ENCODE peak calls at places on chromosome 20, in six cellular contexts. One of them, this sample, is unnamed.

GRCh38 chr20:58847483-58847882 is 3.2 kb downstream of the GNAS-AS1 start:
- DNase-seq in T-cell: no peak
- DNase-seq in IMR-90: no peak
- DNase-seq in NCI-H460: no peak
- DNase-seq in NCI-H446 treated with DMSO at 0.1 percent for 48 hours: no peak
- DNase-seq in NCI-H774: no peak
- DNase-seq in this sample: no peak

GRCh38 chr20:63100401-63100925 is 93.7 kb upstream of the BHLHE23 start:
- DNase-seq in T-cell: no peak
- DNase-seq in IMR-90: no peak
- DNase-seq in NCI-H460: no peak
- DNase-seq in NCI-H446 treated with DMSO at 0.1 percent for 48 hours: no peak
- DNase-seq in NCI-H774: no peak
- DNase-seq in this sample: no peak

GRCh38 chr20:6845141-6845540 is 77.7 kb downstream of the BMP2 start:
- DNase-seq in T-cell: no peak
- DNase-seq in IMR-90: no peak
- DNase-seq in NCI-H460: no peak
- DNase-seq in NCI-H446 treated with DMSO at 0.1 percent for 48 hours: no peak
- DNase-seq in NCI-H774: no peak
- DNase-seq in this sample: no peak

GRCh38 chr20:34045930-34046329 is 52.2 kb downstream of the RALY start:
- DNase-seq in T-cell: no peak
- DNase-seq in IMR-90: no peak
- DNase-seq in NCI-H460: no peak
- DNase-seq in NCI-H446 treated with DMSO at 0.1 percent for 48 hours: no peak
- DNase-seq in NCI-H774: no peak
- DNase-seq in this sample: no peak

GRCh38 chr20:43584448-43585138 is 6.1 kb upstream of the IFT52 start:
- DNase-seq in T-cell: no peak
- DNase-seq in IMR-90: peak
- DNase-seq in NCI-H460: no peak
- DNase-seq in NCI-H446 treated with DMSO at 0.1 percent for 48 hours: no peak
- DNase-seq in NCI-H774: no peak
- DNase-seq in this sample: no peak

GRCh38 chr20:9613871-9614270 is 99.5 kb downstream of the LAMP5 start:
- DNase-seq in T-cell: no peak
- DNase-seq in IMR-90: peak
- DNase-seq in NCI-H460: no peak
- DNase-seq in NCI-H446 treated with DMSO at 0.1 percent for 48 hours: no peak
- DNase-seq in NCI-H774: no peak
- DNase-seq in this sample: no peak

GRCh38 chr20:36585410-36586125 is 12.2 kb downstream of the TGIF2 start:
- DNase-seq in T-cell: no peak
- DNase-seq in IMR-90: peak
- DNase-seq in NCI-H460: peak
- DNase-seq in NCI-H446 treated with DMSO at 0.1 percent for 48 hours: no peak
- DNase-seq in NCI-H774: no peak
- DNase-seq in this sample: no peak

GRCh38 chr20:87372-87771 is at the start of gene DEFB125:
- DNase-seq in T-cell: no peak
- DNase-seq in IMR-90: no peak
- DNase-seq in NCI-H460: no peak
- DNase-seq in NCI-H446 treated with DMSO at 0.1 percent for 48 hours: no peak
- DNase-seq in NCI-H774: no peak
- DNase-seq in this sample: no peak

GRCh38 chr20:32484221-32485125 is 100.7 kb downstream of the NOL4L start:
- DNase-seq in T-cell: peak
- DNase-seq in IMR-90: no peak
- DNase-seq in NCI-H460: no peak
- DNase-seq in NCI-H446 treated with DMSO at 0.1 percent for 48 hours: no peak
- DNase-seq in NCI-H774: peak
- DNase-seq in this sample: peak

GRCh38 chr20:33653900-33654596 is 8.1 kb upstream of the C20orf144 start:
- DNase-seq in T-cell: no peak
- DNase-seq in IMR-90: no peak
- DNase-seq in NCI-H460: no peak
- DNase-seq in NCI-H446 treated with DMSO at 0.1 percent for 48 hours: no peak
- DNase-seq in NCI-H774: peak
- DNase-seq in this sample: no peak

GRCh38 chr20:61163027-61163426 is 89.0 kb upstream of the CDH4 start:
- DNase-seq in T-cell: no peak
- DNase-seq in IMR-90: no peak
- DNase-seq in NCI-H460: no peak
- DNase-seq in NCI-H446 treated with DMSO at 0.1 percent for 48 hours: no peak
- DNase-seq in NCI-H774: no peak
- DNase-seq in this sample: no peak

GRCh38 chr20:60352580-60352979 is 394.4 kb downstream of the CDH26 start:
- DNase-seq in T-cell: no peak
- DNase-seq in IMR-90: no peak
- DNase-seq in NCI-H460: no peak
- DNase-seq in NCI-H446 treated with DMSO at 0.1 percent for 48 hours: peak
- DNase-seq in NCI-H774: no peak
- DNase-seq in this sample: peak

GRCh38 chr20:43909720-43910119 is 4.9 kb upstream of the TOX2 start:
- DNase-seq in T-cell: no peak
- DNase-seq in IMR-90: no peak
- DNase-seq in NCI-H460: no peak
- DNase-seq in NCI-H446 treated with DMSO at 0.1 percent for 48 hours: no peak
- DNase-seq in NCI-H774: no peak
- DNase-seq in this sample: no peak

GRCh38 chr20:1328680-1329330 is at the start of gene SDCBP2:
- DNase-seq in T-cell: no peak
- DNase-seq in IMR-90: no peak
- DNase-seq in NCI-H460: no peak
- DNase-seq in NCI-H446 treated with DMSO at 0.1 percent for 48 hours: no peak
- DNase-seq in NCI-H774: no peak
- DNase-seq in this sample: no peak

GRCh38 chr20:57413990-57414389 is 22.8 kb downstream of the RBM38 start:
- DNase-seq in T-cell: no peak
- DNase-seq in IMR-90: no peak
- DNase-seq in NCI-H460: no peak
- DNase-seq in NCI-H446 treated with DMSO at 0.1 percent for 48 hours: no peak
- DNase-seq in NCI-H774: no peak
- DNase-seq in this sample: no peak

GRCh38 chr20:54690323-54690722 is 214.9 kb downstream of the DOK5 start:
- DNase-seq in T-cell: no peak
- DNase-seq in IMR-90: no peak
- DNase-seq in NCI-H460: no peak
- DNase-seq in NCI-H446 treated with DMSO at 0.1 percent for 48 hours: no peak
- DNase-seq in NCI-H774: no peak
- DNase-seq in this sample: no peak

GRCh38 chr20:3121955-3122610 is 37.6 kb upstream of the AVP start:
- DNase-seq in T-cell: no peak
- DNase-seq in IMR-90: no peak
- DNase-seq in NCI-H460: no peak
- DNase-seq in NCI-H446 treated with DMSO at 0.1 percent for 48 hours: no peak
- DNase-seq in NCI-H774: no peak
- DNase-seq in this sample: no peak

GRCh38 chr20:62303327-62304226 is 780 bp downstream of the ADRM1 start:
- DNase-seq in T-cell: no peak
- DNase-seq in IMR-90: no peak
- DNase-seq in NCI-H460: no peak
- DNase-seq in NCI-H446 treated with DMSO at 0.1 percent for 48 hours: no peak
- DNase-seq in NCI-H774: no peak
- DNase-seq in this sample: no peak

GRCh38 chr20:22623211-22623610 is 38.8 kb upstream of the FOXA2 start:
- DNase-seq in T-cell: no peak
- DNase-seq in IMR-90: peak
- DNase-seq in NCI-H460: no peak
- DNase-seq in NCI-H446 treated with DMSO at 0.1 percent for 48 hours: no peak
- DNase-seq in NCI-H774: no peak
- DNase-seq in this sample: no peak

GRCh38 chr20:63854766-63855362 is 6.4 kb upstream of the ABHD16B start:
- DNase-seq in T-cell: no peak
- DNase-seq in IMR-90: no peak
- DNase-seq in NCI-H460: no peak
- DNase-seq in NCI-H446 treated with DMSO at 0.1 percent for 48 hours: no peak
- DNase-seq in NCI-H774: no peak
- DNase-seq in this sample: no peak

GRCh38 chr20:22808628-22809027 is 224.3 kb upstream of the FOXA2 start:
- DNase-seq in T-cell: no peak
- DNase-seq in IMR-90: no peak
- DNase-seq in NCI-H460: no peak
- DNase-seq in NCI-H446 treated with DMSO at 0.1 percent for 48 hours: no peak
- DNase-seq in NCI-H774: no peak
- DNase-seq in this sample: no peak

GRCh38 chr20:1697592-1697991 is 40.0 kb upstream of the SIRPG start:
- DNase-seq in T-cell: no peak
- DNase-seq in IMR-90: no peak
- DNase-seq in NCI-H460: no peak
- DNase-seq in NCI-H446 treated with DMSO at 0.1 percent for 48 hours: no peak
- DNase-seq in NCI-H774: no peak
- DNase-seq in this sample: no peak

GRCh38 chr20:59676126-59676876 is 72.0 kb downstream of the PHACTR3 start:
- DNase-seq in T-cell: no peak
- DNase-seq in IMR-90: no peak
- DNase-seq in NCI-H460: no peak
- DNase-seq in NCI-H446 treated with DMSO at 0.1 percent for 48 hours: peak
- DNase-seq in NCI-H774: no peak
- DNase-seq in this sample: peak

GRCh38 chr20:50303573-50304500 is 113.2 kb downstream of the CEBPB start:
- DNase-seq in T-cell: no peak
- DNase-seq in IMR-90: peak
- DNase-seq in NCI-H460: no peak
- DNase-seq in NCI-H446 treated with DMSO at 0.1 percent for 48 hours: peak
- DNase-seq in NCI-H774: no peak
- DNase-seq in this sample: peak

GRCh38 chr20:62539208-62539607 is 63.4 kb upstream of the GATA5 start:
- DNase-seq in T-cell: no peak
- DNase-seq in IMR-90: no peak
- DNase-seq in NCI-H460: no peak
- DNase-seq in NCI-H446 treated with DMSO at 0.1 percent for 48 hours: peak
- DNase-seq in NCI-H774: no peak
- DNase-seq in this sample: peak

GRCh38 chr20:35225319-35226125 is 968 bp upstream of the MMP24 start:
- DNase-seq in T-cell: no peak
- DNase-seq in IMR-90: no peak
- DNase-seq in NCI-H460: no peak
- DNase-seq in NCI-H446 treated with DMSO at 0.1 percent for 48 hours: no peak
- DNase-seq in NCI-H774: no peak
- DNase-seq in this sample: no peak

GRCh38 chr20:2755451-2756055 is 44.9 kb downstream of the CPXM1 start:
- DNase-seq in T-cell: no peak
- DNase-seq in IMR-90: no peak
- DNase-seq in NCI-H460: no peak
- DNase-seq in NCI-H446 treated with DMSO at 0.1 percent for 48 hours: no peak
- DNase-seq in NCI-H774: no peak
- DNase-seq in this sample: no peak

GRCh38 chr20:55977723-55978481 is 27.4 kb downstream of the CBLN4 start:
- DNase-seq in T-cell: no peak
- DNase-seq in IMR-90: no peak
- DNase-seq in NCI-H460: no peak
- DNase-seq in NCI-H446 treated with DMSO at 0.1 percent for 48 hours: peak
- DNase-seq in NCI-H774: peak
- DNase-seq in this sample: no peak

GRCh38 chr20:13772529-13772928 is 12.2 kb downstream of the ESF1 start:
- DNase-seq in T-cell: no peak
- DNase-seq in IMR-90: peak
- DNase-seq in NCI-H460: no peak
- DNase-seq in NCI-H446 treated with DMSO at 0.1 percent for 48 hours: no peak
- DNase-seq in NCI-H774: no peak
- DNase-seq in this sample: no peak

GRCh38 chr20:8375898-8376297 is 243.8 kb downstream of the PLCB1 start:
- DNase-seq in T-cell: no peak
- DNase-seq in IMR-90: no peak
- DNase-seq in NCI-H460: no peak
- DNase-seq in NCI-H446 treated with DMSO at 0.1 percent for 48 hours: no peak
- DNase-seq in NCI-H774: no peak
- DNase-seq in this sample: no peak